ENCODE peak calls at places on chromosomes 11 and 22, in seven cellular contexts. S is spleen; R is CD4-positive, CD25-positive, alpha-beta regulatory T cell; K is lower lobe of right lung; B is heart right ventricle; V is naive thymus-derived CD4-positive, alpha-beta T cell; A is neuronal stem cell. L is an unnamed sample.
A peak's percentile ranks its signal among the peaks of the same experiment; 100 is the strongest.

GRCh38 chr11:17734986-17735822 is 623 bp downstream of the KCNC1 start:
- DNase-seq in S (peak; percentile 82), K (peak; percentile 68), R (peak; percentile 31), A (peak; percentile 86), V (no peak), B (peak; percentile 56), L (peak; percentile 12)

GRCh38 chr22:46622081-46622521 is 1.9 kb downstream of the GRAMD4 start:
- DNase-seq in B (peak; percentile 78), S (no peak), V (no peak), K (peak; percentile 71), R (no peak), A (no peak), L (no peak)

GRCh38 chr22:50184541-50185383 is 951 bp upstream of the TRABD start:
- DNase-seq in V (no peak), K (no peak), S (peak; percentile 92), A (no peak), R (no peak), B (no peak), L (no peak)

GRCh38 chr22:23815781-23816551 is 22.8 kb downstream of the DERL3 start:
- DNase-seq in V (no peak), K (peak; percentile 3), B (peak; percentile 66), R (no peak), A (no peak), S (peak; percentile 44), L (no peak)

GRCh38 chr22:11598492-11599440 is 3929.2 kb upstream of the OR11H1 start:
- DNase-seq in S (peak; percentile 74), B (no peak), V (no peak), R (no peak), A (no peak), K (no peak), L (no peak)

GRCh38 chr11:65920035-65920802 is 993 bp downstream of the DRAP1 start:
- DNase-seq in V (no peak), K (no peak), A (no peak), B (peak; percentile 17), S (peak; percentile 87), R (no peak), L (no peak)

GRCh38 chr11:12876988-12877387 is 132.1 kb upstream of the RASSF10 start:
- DNase-seq in V (no peak), B (no peak), R (no peak), A (no peak), S (no peak), K (no peak), L (no peak)

GRCh38 chr11:107666911-107667568 is 44.8 kb downstream of the SLN start:
- DNase-seq in S (no peak), A (no peak), V (no peak), R (no peak), K (no peak), B (no peak), L (no peak)

GRCh38 chr11:15674756-15675155 is 560.0 kb downstream of the INSC start:
- DNase-seq in B (no peak), R (no peak), K (no peak), A (no peak), S (no peak), V (no peak), L (no peak)

GRCh38 chr11:94948070-94948617 is 25.2 kb downstream of the CWC15 start:
- DNase-seq in V (no peak), S (no peak), K (no peak), A (no peak), B (no peak), R (no peak), L (no peak)

GRCh38 chr11:73350908-73351636 is 25.1 kb upstream of the RELT start:
- DNase-seq in S (peak; percentile 88), V (peak; percentile 71), K (peak; percentile 72), R (peak; percentile 78), B (no peak), A (no peak), L (peak; percentile 72)
- H3K4me3 ChIP-seq in S (no peak overlapping the region), V (no peak overlapping the region), K (no peak overlapping the region), R (no peak overlapping the region), B (no peak overlapping the region), A (no peak overlapping the region), L (no peak overlapping the region)

DNA sequence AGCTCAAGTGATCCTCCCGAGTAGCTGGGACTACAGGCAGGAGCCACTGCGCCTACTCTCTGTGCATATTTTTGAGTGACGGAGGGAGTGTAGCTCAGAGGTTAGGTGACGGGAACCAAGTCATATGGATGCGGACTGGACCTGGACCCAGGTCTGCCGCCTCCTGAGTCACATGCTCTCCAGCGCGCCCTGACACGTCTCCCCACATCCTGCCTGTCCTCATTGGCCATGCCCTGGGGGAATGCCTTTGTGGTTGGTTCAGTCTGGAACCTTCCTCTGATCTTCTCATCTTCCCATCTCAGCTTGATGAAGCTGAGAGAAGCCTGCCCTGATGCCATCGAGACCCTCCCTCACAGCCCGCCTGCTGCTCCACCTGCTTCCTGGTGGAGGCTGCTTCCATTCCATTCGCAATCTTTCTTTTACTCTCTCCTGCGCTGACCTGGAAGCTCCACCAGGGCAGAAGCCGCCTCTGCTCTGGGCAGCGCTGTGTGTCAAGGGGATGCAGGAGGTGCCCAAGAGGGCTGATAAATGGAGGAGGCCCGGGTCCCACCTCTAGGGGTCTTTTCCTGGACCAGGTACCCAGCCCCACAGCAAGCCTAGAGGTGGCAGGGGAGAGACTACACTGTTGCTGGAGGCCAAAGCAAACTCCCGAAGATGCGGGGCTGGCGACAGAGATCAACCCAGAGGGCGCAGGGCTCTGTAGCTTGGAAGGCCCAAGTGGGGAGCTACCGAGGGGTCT is 13.9 kb upstream of the BAIAP2L2 start:
- DNase-seq in A (no peak), V (no peak), S (no peak), B (no peak), K (no peak), R (no peak), L (no peak)
- H3K4me1 ChIP-seq in A (peaks cover 10% of the 10 kb centered on the region), V (no peaks in the 10 kb centered on the region), S (no peaks in the 10 kb centered on the region), B (no peaks in the 10 kb centered on the region), K (no peaks in the 10 kb centered on the region), R (no peaks in the 10 kb centered on the region), L (no peaks in the 10 kb centered on the region)

DNA sequence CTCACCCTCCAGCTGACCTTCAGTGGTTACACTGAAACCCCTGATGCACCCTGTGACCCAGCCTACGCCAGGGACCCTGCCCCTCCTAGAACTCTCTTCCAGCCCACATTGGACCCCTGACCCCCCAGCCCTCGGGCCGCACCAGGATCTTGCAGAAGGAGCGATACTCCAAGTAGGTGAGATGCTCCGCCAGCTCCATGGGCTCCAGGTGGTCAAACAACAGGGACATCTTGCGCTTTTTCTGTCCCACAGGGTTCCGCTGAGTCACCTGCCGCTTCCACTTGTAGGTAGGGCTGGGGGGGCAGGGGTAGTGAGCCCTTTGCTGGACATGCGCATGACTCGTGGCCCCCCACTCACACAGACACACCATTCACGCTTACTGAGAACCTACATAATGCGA is 4.1 kb downstream of the RASGRP2 start:
- DNase-seq in B (no peak), A (no peak), S (peak; percentile 73), R (no peak), V (no peak), K (no peak), L (no peak)
- H3K4me3 ChIP-seq in B (no peak overlapping the region), A (no peak overlapping the region), S (no peak overlapping the region), R (no peak overlapping the region), V (no peak overlapping the region), K (no peak overlapping the region), L (no peak overlapping the region)

DNA sequence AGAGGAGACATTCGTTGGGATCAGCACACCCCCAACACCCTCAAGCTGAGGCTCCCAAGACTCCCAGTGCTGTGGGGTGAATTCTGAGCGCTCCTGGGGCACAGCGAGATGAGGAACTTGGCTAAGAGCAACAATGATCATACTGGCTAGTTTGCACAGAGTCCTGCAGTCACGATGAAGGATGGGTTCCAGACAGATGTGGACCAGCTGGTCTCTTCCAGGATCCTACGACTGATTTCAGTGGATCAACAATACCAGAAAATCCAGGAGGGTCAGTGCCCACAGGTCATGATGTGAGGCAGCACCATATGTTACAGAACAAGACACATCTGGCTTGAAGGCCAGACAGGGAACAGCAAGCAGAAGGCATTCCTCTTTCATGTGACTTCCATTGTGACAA is 28.8 kb downstream of the OR52K1 start:
- DNase-seq in S (no peak), R (no peak), V (no peak), B (no peak), A (no peak), K (no peak), L (no peak)
- H3K4me1 ChIP-seq in S (no peaks in the 10 kb centered on the region), R (no peaks in the 10 kb centered on the region), V (no peaks in the 10 kb centered on the region), B (no peaks in the 10 kb centered on the region), A (no peaks in the 10 kb centered on the region), K (no peaks in the 10 kb centered on the region), L (no peaks in the 10 kb centered on the region)

GRCh38 chr22:41563051-41563711 is 2.4 kb downstream of the CSDC2 start:
- DNase-seq in R (no peak), K (no peak), S (no peak), B (no peak), V (no peak), A (no peak), L (no peak)

GRCh38 chr22:41562461-41562860 is 1.7 kb downstream of the CSDC2 start:
- DNase-seq in R (no peak), B (no peak), S (no peak), A (no peak), K (no peak), V (no peak), L (no peak)

GRCh38 chr22:41561788-41562187 is 978 bp downstream of the CSDC2 start:
- DNase-seq in V (no peak), A (no peak), S (no peak), K (no peak), B (no peak), R (no peak), L (no peak)

GRCh38 chr22:41560095-41560487 is 719 bp upstream of the CSDC2 start:
- DNase-seq in R (no peak), A (no peak), V (no peak), B (no peak), K (no peak), S (no peak), L (no peak)

GRCh38 chr22:41561335-41561734 is 525 bp downstream of the CSDC2 start:
- DNase-seq in B (no peak), K (no peak), R (no peak), S (no peak), A (no peak), V (no peak), L (no peak)
- H3K4me3 ChIP-seq in B (peak overlapping the region; percentile 47), K (peak overlapping the region; percentile 43), R (no peak overlapping the region), S (no peak overlapping the region), A (peak overlapping the region; percentile 37), V (no peak overlapping the region), L (no peak overlapping the region)

GRCh38 chr11:61700221-61700620 is 20.0 kb downstream of the DAGLA start:
- DNase-seq in S (no peak), V (no peak), R (no peak), K (peak; percentile 71), A (no peak), B (no peak), L (no peak)
- H3K4me1 ChIP-seq in S (peaks cover 57% of the 10 kb centered on the region), V (peaks cover 30% of the 10 kb centered on the region), R (peaks cover 15% of the 10 kb centered on the region), K (peaks cover 76% of the 10 kb centered on the region), A (peaks cover 11% of the 10 kb centered on the region), B (peaks cover 22% of the 10 kb centered on the region), L (peaks cover 30% of the 10 kb centered on the region)

GRCh38 chr11:98183034-98183433 is 837.7 kb upstream of the CNTN5 start:
- DNase-seq in V (no peak), K (no peak), S (no peak), A (no peak), B (no peak), R (no peak), L (no peak)

DNA sequence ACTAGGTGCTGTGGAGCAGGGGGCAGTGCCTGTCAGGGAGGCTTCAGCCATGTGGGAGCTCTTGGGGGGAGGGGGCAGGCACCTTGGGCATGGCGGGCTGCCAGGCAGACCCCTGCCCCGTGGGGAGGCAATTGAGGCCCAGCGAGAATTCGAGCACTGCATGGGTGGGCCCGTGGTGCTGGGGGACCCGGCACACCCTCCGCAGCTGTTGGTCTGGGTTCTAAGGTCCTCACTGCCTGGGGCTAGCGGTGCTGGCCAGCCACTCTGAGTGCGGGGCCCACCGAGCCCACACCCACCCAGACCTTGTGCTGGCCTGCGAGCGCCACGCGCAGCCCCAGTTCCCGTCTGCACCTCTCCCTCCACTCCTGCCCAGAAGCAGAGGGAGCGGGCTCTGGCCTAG is 835.5 kb upstream of the CNTN5 start:
- DNase-seq in B (no peak), K (no peak), S (no peak), A (no peak), V (no peak), R (no peak), L (no peak)
- H3K4me3 ChIP-seq in B (no peak overlapping the region), K (no peak overlapping the region), S (no peak overlapping the region), A (no peak overlapping the region), V (no peak overlapping the region), R (no peak overlapping the region), L (no peak overlapping the region)

L was measured in CD4-positive, alpha-beta memory T cell.